ENCODE peak calls at places on chromosomes 4 and X, in seven cellular contexts. One of them, this sample, is unnamed. For H3K4me1, the result is how much of the 10 kb centered on the place peaks cover.

GRCh38 chrX:98380556-98380955 is 1496.8 kb downstream of the RPA4 start:
- DNase-seq in esophagus squamous epithelium: no peak
- DNase-seq in A549: no peak
- DNase-seq in left ventricle myocardium inferior: no peak
- DNase-seq in CD8-positive, alpha-beta memory T cell: no peak
- DNase-seq in mammary epithelial cell: no peak
- DNase-seq in IMR-90: no peak
- DNase-seq in this sample: no peak

GRCh38 chr4:88027611-88028608 is 20.5 kb downstream of the PKD2 start:
- DNase-seq in IMR-90: peak
- DNase-seq in left ventricle myocardium inferior: no peak
- DNase-seq in CD8-positive, alpha-beta memory T cell: no peak
- DNase-seq in esophagus squamous epithelium: no peak
- DNase-seq in mammary epithelial cell: peak
- DNase-seq in A549: no peak
- DNase-seq in this sample: no peak

GRCh38 chr4:3199661-3200422 is 49.1 kb upstream of the MSANTD1 start:
- DNase-seq in IMR-90: no peak
- DNase-seq in CD8-positive, alpha-beta memory T cell: no peak
- DNase-seq in left ventricle myocardium inferior: no peak
- DNase-seq in A549: no peak
- DNase-seq in mammary epithelial cell: no peak
- DNase-seq in esophagus squamous epithelium: no peak
- DNase-seq in this sample: no peak

GRCh38 chr4:30867427-30867826 is 147.3 kb downstream of the PCDH7 start:
- DNase-seq in A549: no peak
- DNase-seq in esophagus squamous epithelium: no peak
- DNase-seq in CD8-positive, alpha-beta memory T cell: no peak
- DNase-seq in mammary epithelial cell: peak
- DNase-seq in IMR-90: no peak
- DNase-seq in left ventricle myocardium inferior: no peak
- DNase-seq in this sample: no peak

GRCh38 chr4:170190265-170190664 is 100.5 kb upstream of the AADAT start:
- DNase-seq in IMR-90: no peak
- DNase-seq in esophagus squamous epithelium: no peak
- DNase-seq in mammary epithelial cell: peak
- DNase-seq in left ventricle myocardium inferior: no peak
- DNase-seq in A549: no peak
- DNase-seq in CD8-positive, alpha-beta memory T cell: no peak
- DNase-seq in this sample: no peak

GRCh38 chr4:190019023-190019858 is 7.8 kb downstream of the FRG2 start:
- DNase-seq in esophagus squamous epithelium: no peak
- DNase-seq in left ventricle myocardium inferior: no peak
- DNase-seq in A549: no peak
- DNase-seq in mammary epithelial cell: no peak
- DNase-seq in IMR-90: no peak
- DNase-seq in CD8-positive, alpha-beta memory T cell: no peak
- DNase-seq in this sample: no peak

GRCh38 chr4:38782452-38783108 is at the start of gene TLR10:
- DNase-seq in IMR-90: peak
- DNase-seq in esophagus squamous epithelium: peak
- DNase-seq in left ventricle myocardium inferior: no peak
- DNase-seq in A549: peak
- DNase-seq in mammary epithelial cell: peak
- DNase-seq in CD8-positive, alpha-beta memory T cell: no peak
- DNase-seq in this sample: no peak

GRCh38 chr4:25767877-25768475 is 94.8 kb downstream of the SEL1L3 start:
- DNase-seq in A549: peak
- DNase-seq in IMR-90: peak
- DNase-seq in esophagus squamous epithelium: no peak
- DNase-seq in left ventricle myocardium inferior: peak
- DNase-seq in mammary epithelial cell: peak
- DNase-seq in CD8-positive, alpha-beta memory T cell: no peak
- DNase-seq in this sample: no peak

GRCh38 chr4:107740950-107741701 is 21.1 kb upstream of the PAPSS1 start:
- DNase-seq in A549: no peak
- DNase-seq in left ventricle myocardium inferior: peak
- DNase-seq in mammary epithelial cell: no peak
- DNase-seq in esophagus squamous epithelium: no peak
- DNase-seq in IMR-90: peak
- DNase-seq in CD8-positive, alpha-beta memory T cell: no peak
- DNase-seq in this sample: no peak

DNA sequence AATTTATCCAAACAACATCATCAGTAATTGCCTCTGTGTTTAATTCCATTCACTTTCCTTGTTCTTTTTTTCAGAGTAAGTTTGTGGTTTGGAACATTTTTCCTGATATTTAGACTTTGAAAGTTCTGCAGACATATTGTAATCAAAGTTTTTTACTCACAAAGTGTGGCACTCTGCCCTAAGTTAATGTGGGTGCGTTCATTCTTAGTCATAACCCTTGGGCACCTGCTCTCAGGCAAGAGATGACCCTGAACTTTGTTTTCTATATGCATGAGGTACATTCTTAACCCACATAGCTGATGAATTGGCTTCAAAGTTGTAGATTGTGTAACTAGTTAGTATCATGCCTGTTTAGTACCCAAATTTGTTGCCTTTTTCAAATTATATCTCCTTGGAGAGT is 424.3 kb downstream of the GRXCR1 start:
- DNase-seq in mammary epithelial cell: peak
- DNase-seq in esophagus squamous epithelium: no peak
- DNase-seq in IMR-90: peak
- DNase-seq in left ventricle myocardium inferior: no peak
- DNase-seq in CD8-positive, alpha-beta memory T cell: no peak
- DNase-seq in A549: no peak
- DNase-seq in this sample: no peak
- H3K4me1 ChIP-seq in mammary epithelial cell: under half
- H3K4me1 ChIP-seq in esophagus squamous epithelium: under half
- H3K4me1 ChIP-seq in IMR-90: under half
- H3K4me1 ChIP-seq in left ventricle myocardium inferior: under half
- H3K4me1 ChIP-seq in CD8-positive, alpha-beta memory T cell: under half
- H3K4me1 ChIP-seq in A549: under half
- H3K4me1 ChIP-seq in this sample: under half

GRCh38 chrX:41092776-41093175 is 7.5 kb downstream of the USP9X start:
- DNase-seq in esophagus squamous epithelium: no peak
- DNase-seq in CD8-positive, alpha-beta memory T cell: no peak
- DNase-seq in mammary epithelial cell: no peak
- DNase-seq in IMR-90: no peak
- DNase-seq in A549: no peak
- DNase-seq in left ventricle myocardium inferior: no peak
- DNase-seq in this sample: no peak
- H3K4me1 ChIP-seq in esophagus squamous epithelium: under half
- H3K4me1 ChIP-seq in CD8-positive, alpha-beta memory T cell: half or more
- H3K4me1 ChIP-seq in mammary epithelial cell: under half
- H3K4me1 ChIP-seq in IMR-90: under half
- H3K4me1 ChIP-seq in A549: half or more
- H3K4me1 ChIP-seq in left ventricle myocardium inferior: half or more
- H3K4me1 ChIP-seq in this sample: under half

DNA sequence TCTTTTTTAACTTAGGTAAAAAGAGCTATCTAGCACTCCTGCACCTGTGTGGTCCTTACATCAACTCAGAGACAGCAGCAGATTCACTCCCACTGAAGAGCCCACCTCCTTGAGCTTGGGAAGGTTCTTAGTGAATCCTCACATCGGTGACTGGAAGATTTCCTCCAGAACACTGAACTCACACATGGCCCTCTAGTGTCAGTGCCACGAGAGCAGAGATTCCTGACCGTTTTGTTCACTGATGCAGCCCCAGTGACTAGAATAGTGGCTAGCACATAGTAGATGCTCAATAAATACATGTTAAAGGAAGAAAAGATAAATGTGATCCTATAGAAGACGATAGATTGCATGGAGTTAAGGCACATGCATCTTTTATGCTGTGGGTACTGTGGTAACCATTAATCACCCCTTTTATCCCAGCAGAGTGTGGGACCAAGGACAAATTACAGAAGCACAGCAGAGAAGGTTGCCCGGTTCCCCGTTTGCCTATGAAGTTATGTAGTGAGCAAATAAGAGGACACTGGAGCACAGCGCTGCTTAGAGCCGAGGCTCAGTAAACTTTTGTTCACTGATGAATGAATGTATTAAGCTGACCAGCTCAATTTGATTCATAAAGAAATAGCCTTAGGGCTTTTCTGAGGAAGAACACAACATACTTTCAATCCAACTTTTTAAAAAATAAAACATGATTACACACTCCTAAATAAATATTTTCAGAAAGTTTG is 8.7 kb downstream of the GASK1B start:
- DNase-seq in esophagus squamous epithelium: no peak
- DNase-seq in left ventricle myocardium inferior: no peak
- DNase-seq in A549: no peak
- DNase-seq in mammary epithelial cell: peak
- DNase-seq in IMR-90: no peak
- DNase-seq in CD8-positive, alpha-beta memory T cell: no peak
- DNase-seq in this sample: no peak
- H3K4me1 ChIP-seq in esophagus squamous epithelium: under half
- H3K4me1 ChIP-seq in left ventricle myocardium inferior: half or more
- H3K4me1 ChIP-seq in A549: under half
- H3K4me1 ChIP-seq in mammary epithelial cell: half or more
- H3K4me1 ChIP-seq in IMR-90: under half
- H3K4me1 ChIP-seq in CD8-positive, alpha-beta memory T cell: under half
- H3K4me1 ChIP-seq in this sample: under half

GRCh38 chrX:2705036-2705435 is 13.9 kb downstream of the CD99 start:
- DNase-seq in mammary epithelial cell: no peak
- DNase-seq in esophagus squamous epithelium: no peak
- DNase-seq in left ventricle myocardium inferior: peak
- DNase-seq in IMR-90: no peak
- DNase-seq in A549: no peak
- DNase-seq in CD8-positive, alpha-beta memory T cell: no peak
- DNase-seq in this sample: peak
- H3K4me1 ChIP-seq in mammary epithelial cell: under half
- H3K4me1 ChIP-seq in esophagus squamous epithelium: half or more
- H3K4me1 ChIP-seq in left ventricle myocardium inferior: half or more
- H3K4me1 ChIP-seq in IMR-90: under half
- H3K4me1 ChIP-seq in A549: under half
- H3K4me1 ChIP-seq in CD8-positive, alpha-beta memory T cell: half or more
- H3K4me1 ChIP-seq in this sample: half or more

GRCh38 chr4:86963697-86964096 is 28.9 kb downstream of the AFF1 start:
- DNase-seq in IMR-90: peak
- DNase-seq in esophagus squamous epithelium: no peak
- DNase-seq in A549: no peak
- DNase-seq in mammary epithelial cell: peak
- DNase-seq in CD8-positive, alpha-beta memory T cell: no peak
- DNase-seq in left ventricle myocardium inferior: no peak
- DNase-seq in this sample: no peak
- H3K4me1 ChIP-seq in IMR-90: under half
- H3K4me1 ChIP-seq in esophagus squamous epithelium: under half
- H3K4me1 ChIP-seq in A549: half or more
- H3K4me1 ChIP-seq in mammary epithelial cell: under half
- H3K4me1 ChIP-seq in CD8-positive, alpha-beta memory T cell: under half
- H3K4me1 ChIP-seq in left ventricle myocardium inferior: half or more
- H3K4me1 ChIP-seq in this sample: under half

GRCh38 chrX:39773150-39773549 is 324.6 kb downstream of the BCOR start:
- DNase-seq in left ventricle myocardium inferior: no peak
- DNase-seq in mammary epithelial cell: no peak
- DNase-seq in CD8-positive, alpha-beta memory T cell: no peak
- DNase-seq in IMR-90: no peak
- DNase-seq in esophagus squamous epithelium: no peak
- DNase-seq in A549: no peak
- DNase-seq in this sample: no peak
- H3K4me1 ChIP-seq in left ventricle myocardium inferior: under half
- H3K4me1 ChIP-seq in mammary epithelial cell: under half
- H3K4me1 ChIP-seq in CD8-positive, alpha-beta memory T cell: under half
- H3K4me1 ChIP-seq in IMR-90: under half
- H3K4me1 ChIP-seq in esophagus squamous epithelium: under half
- H3K4me1 ChIP-seq in A549: under half
- H3K4me1 ChIP-seq in this sample: under half

DNA sequence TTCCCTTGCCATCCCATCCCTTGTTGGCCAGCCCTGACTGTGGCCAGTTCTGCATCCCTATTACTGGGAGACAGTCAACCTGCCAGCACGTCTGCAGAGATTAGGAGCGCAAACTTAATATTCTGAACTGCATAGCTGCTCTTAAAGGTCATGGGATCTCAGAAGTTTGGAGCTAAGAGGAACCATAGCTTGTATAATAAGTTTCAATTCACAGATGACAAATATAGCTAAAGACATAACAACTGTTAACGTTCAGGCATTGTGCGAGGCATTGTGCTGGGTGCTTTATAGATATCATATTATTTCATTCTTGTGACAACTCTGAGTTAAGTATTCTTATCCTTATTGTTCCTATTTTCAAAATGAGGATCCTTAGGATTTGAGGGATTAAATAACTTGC is 3.7 kb downstream of the SCARB2 start:
- DNase-seq in A549: no peak
- DNase-seq in CD8-positive, alpha-beta memory T cell: no peak
- DNase-seq in mammary epithelial cell: no peak
- DNase-seq in IMR-90: no peak
- DNase-seq in left ventricle myocardium inferior: no peak
- DNase-seq in esophagus squamous epithelium: no peak
- DNase-seq in this sample: no peak
- H3K4me1 ChIP-seq in A549: under half
- H3K4me1 ChIP-seq in CD8-positive, alpha-beta memory T cell: under half
- H3K4me1 ChIP-seq in mammary epithelial cell: under half
- H3K4me1 ChIP-seq in IMR-90: under half
- H3K4me1 ChIP-seq in left ventricle myocardium inferior: half or more
- H3K4me1 ChIP-seq in esophagus squamous epithelium: half or more
- H3K4me1 ChIP-seq in this sample: half or more